ENCODE peak calls at places on chromosomes 3 and 15, in four cellular contexts. K is GM23338, M is MG63, T is GM23248. Q is an unnamed sample.

GRCh38 chr3:114758828-114759709 is 388.0 kb downstream of the ZBTB20 start:
- DNase-seq in K (no peak), M (peak; percentile 33), T (peak; percentile 87), Q (no peak)

GRCh38 chr3:23874359-23875120 is 42.2 kb downstream of the NKIRAS1 start:
- DNase-seq in K (no peak), M (no peak), T (peak; percentile 88), Q (no peak)

GRCh38 chr15:48963524-48964113 is at the start of gene SHC4:
- DNase-seq in K (peak; percentile 80), M (peak; percentile 80), T (peak; percentile 92), Q (no peak)

GRCh38 chr3:42647821-42648459 is 5.6 kb upstream of the ZBTB47 start:
- DNase-seq in K (peak; percentile 80), M (no peak), T (no peak), Q (no peak)

GRCh38 chr3:191641789-191642188 is 180.8 kb downstream of the PYDC2 start:
- DNase-seq in K (peak; percentile 2), M (no peak), T (no peak), Q (no peak)

GRCh38 chr3:12909710-12910109 is 68.3 kb upstream of the RPL32 start:
- DNase-seq in K (no peak), M (no peak), T (no peak), Q (no peak)

GRCh38 chr3:188335656-188336055 is 181.7 kb downstream of the LPP start:
- DNase-seq in K (no peak), M (no peak), T (no peak), Q (no peak)

GRCh38 chr3:186283651-186284445 is 78.2 kb downstream of the DGKG start:
- DNase-seq in K (no peak), M (peak; percentile 86), T (peak; percentile 86), Q (no peak)

GRCh38 chr3:30356901-30357753 is 249.3 kb upstream of the TGFBR2 start:
- DNase-seq in K (no peak), M (peak; percentile 59), T (peak; percentile 40), Q (no peak)

GRCh38 chr3:162368377-162368776 is 871.8 kb downstream of the OTOL1 start:
- DNase-seq in K (no peak), M (no peak), T (no peak), Q (no peak)

GRCh38 chr3:59133350-59133749 is 83.5 kb upstream of the CFAP20DC start:
- DNase-seq in K (no peak), M (no peak), T (peak; percentile 59), Q (no peak)

GRCh38 chr3:107683447-107683846 is 160.7 kb downstream of the BBX start:
- DNase-seq in K (no peak), M (no peak), T (peak; percentile 17), Q (no peak)

GRCh38 chr3:153311531-153311930 is 149.5 kb downstream of the RAP2B start:
- DNase-seq in K (no peak), M (no peak), T (no peak), Q (no peak)

GRCh38 chr15:39657714-39658113 is 76.8 kb downstream of the THBS1 start:
- DNase-seq in K (no peak), M (no peak), T (peak; percentile 75), Q (no peak)

GRCh38 chr15:55909036-55909811 is 84.2 kb downstream of the NEDD4 start:
- DNase-seq in K (no peak), M (peak; percentile 47), T (peak; percentile 86), Q (no peak)

GRCh38 chr3:151168269-151169094 is 34.5 kb downstream of the GPR171 start:
- DNase-seq in K (peak; percentile 89), M (peak; percentile 60), T (peak; percentile 83), Q (peak; percentile 85)

GRCh38 chr3:5170975-5171374 is 16.5 kb upstream of the EDEM1 start:
- DNase-seq in K (no peak), M (no peak), T (no peak), Q (no peak)

GRCh38 chr15:68550498-68551295 is 28.1 kb upstream of the CORO2B start:
- DNase-seq in K (peak; percentile 94), M (peak; percentile 44), T (peak; percentile 59), Q (peak; percentile 70)

GRCh38 chr3:185824051-185824466 is 783 bp downstream of the IGF2BP2 start:
- DNase-seq in K (peak; percentile 71), M (peak; percentile 36), T (peak; percentile 60), Q (no peak)

GRCh38 chr3:34016925-34017592 is 218.6 kb downstream of the PDCD6IP start:
- DNase-seq in K (no peak), M (no peak), T (no peak), Q (no peak)

GRCh38 chr3:98759629-98760028 is 3.5 kb upstream of the ST3GAL6 start:
- DNase-seq in K (no peak), M (no peak), T (no peak), Q (no peak)

GRCh38 chr3:48419149-48419548 is 10.7 kb downstream of the PLXNB1 start:
- DNase-seq in K (no peak), M (no peak), T (no peak), Q (no peak)

GRCh38 chr15:48887144-48887543 is 9.2 kb downstream of the EID1 start:
- DNase-seq in K (no peak), M (peak; percentile 6), T (no peak), Q (no peak)

GRCh38 chr3:120357807-120358206 is 8.7 kb upstream of the LRRC58 start:
- DNase-seq in K (peak; percentile 19), M (no peak), T (no peak), Q (no peak)

GRCh38 chr15:60081976-60082375 is 77.9 kb downstream of the FOXB1 start:
- DNase-seq in K (no peak), M (no peak), T (no peak), Q (no peak)

GRCh38 chr3:130901463-130902204 is 7.8 kb downstream of the ATP2C1 start:
- DNase-seq in K (no peak), M (no peak), T (no peak), Q (no peak)

GRCh38 chr15:23118208-23118607 is 18.4 kb downstream of the GOLGA6L1 start:
- DNase-seq in K (no peak), M (no peak), T (no peak), Q (no peak)

GRCh38 chr3:42749753-42750231 is 23.3 kb downstream of the CCDC13 start:
- DNase-seq in K (peak; percentile 82), M (no peak), T (peak; percentile 57), Q (no peak)

GRCh38 chr3:108487439-108487838 is 23.0 kb downstream of the MYH15 start:
- DNase-seq in K (no peak), M (no peak), T (no peak), Q (no peak)

GRCh38 chr3:46565113-46565490 is 1.0 kb downstream of the LRRC2 start:
- DNase-seq in K (no peak), M (no peak), T (peak; percentile 46), Q (no peak)

GRCh38 chr3:143737065-143737464 is 111.2 kb downstream of the SLC9A9 start:
- DNase-seq in K (no peak), M (no peak), T (peak; percentile 12), Q (no peak)

GRCh38 chr3:72665701-72666443 is 182.4 kb downstream of the SHQ1 start:
- DNase-seq in K (peak; percentile 77), M (peak; percentile 24), T (peak; percentile 60), Q (peak; percentile 48)

GRCh38 chr15:40051616-40052415 is 12.8 kb upstream of the SRP14 start:
- DNase-seq in K (no peak), M (no peak), T (no peak), Q (no peak)

GRCh38 chr15:53910236-53910849 is 67.9 kb upstream of the UNC13C start:
- DNase-seq in K (no peak), M (no peak), T (no peak), Q (no peak)

DNA sequence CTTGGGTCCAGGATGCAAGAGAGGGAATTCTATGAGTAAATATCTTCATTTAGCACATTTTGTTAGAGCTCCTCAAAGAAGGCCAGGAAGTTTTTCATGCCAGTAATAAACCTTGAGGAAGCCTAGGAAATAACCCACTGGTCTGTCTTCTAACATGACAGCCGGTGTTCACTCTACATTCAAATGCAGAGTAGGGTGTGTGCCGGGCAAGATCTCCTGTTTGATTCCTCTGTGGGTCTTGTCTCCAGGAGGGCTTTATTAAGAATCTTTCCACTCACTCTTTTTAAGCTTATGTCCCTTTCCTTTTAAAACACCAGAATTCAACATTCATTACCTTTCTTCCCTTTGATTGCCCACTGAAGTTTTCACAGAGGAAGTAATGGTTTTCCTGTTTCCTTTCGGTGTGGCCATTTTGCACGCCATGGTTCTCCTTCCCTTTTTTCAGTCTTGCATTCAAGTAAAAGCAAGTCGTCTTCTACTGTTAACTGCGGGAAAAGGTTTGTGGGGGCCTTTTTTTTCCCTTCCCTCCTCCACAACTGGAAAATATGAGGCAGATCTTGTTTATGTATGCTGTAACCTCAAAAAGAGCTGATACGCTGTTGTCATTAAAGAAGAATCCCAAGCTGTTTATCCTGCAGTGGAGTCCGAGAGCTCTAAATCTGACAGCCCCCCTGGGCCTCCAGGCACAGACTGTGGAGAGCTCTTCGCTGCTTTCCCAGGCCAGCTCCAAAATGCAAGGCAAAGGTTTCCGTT is 40.6 kb downstream of the FILIP1L start:
- DNase-seq in K (peak; percentile 58), M (no peak), T (no peak), Q (no peak)
- H3K4me3 ChIP-seq in K (peak overlapping the region; percentile 8), M (no peak overlapping the region), T (no peak overlapping the region), Q (no peak overlapping the region)

DNA sequence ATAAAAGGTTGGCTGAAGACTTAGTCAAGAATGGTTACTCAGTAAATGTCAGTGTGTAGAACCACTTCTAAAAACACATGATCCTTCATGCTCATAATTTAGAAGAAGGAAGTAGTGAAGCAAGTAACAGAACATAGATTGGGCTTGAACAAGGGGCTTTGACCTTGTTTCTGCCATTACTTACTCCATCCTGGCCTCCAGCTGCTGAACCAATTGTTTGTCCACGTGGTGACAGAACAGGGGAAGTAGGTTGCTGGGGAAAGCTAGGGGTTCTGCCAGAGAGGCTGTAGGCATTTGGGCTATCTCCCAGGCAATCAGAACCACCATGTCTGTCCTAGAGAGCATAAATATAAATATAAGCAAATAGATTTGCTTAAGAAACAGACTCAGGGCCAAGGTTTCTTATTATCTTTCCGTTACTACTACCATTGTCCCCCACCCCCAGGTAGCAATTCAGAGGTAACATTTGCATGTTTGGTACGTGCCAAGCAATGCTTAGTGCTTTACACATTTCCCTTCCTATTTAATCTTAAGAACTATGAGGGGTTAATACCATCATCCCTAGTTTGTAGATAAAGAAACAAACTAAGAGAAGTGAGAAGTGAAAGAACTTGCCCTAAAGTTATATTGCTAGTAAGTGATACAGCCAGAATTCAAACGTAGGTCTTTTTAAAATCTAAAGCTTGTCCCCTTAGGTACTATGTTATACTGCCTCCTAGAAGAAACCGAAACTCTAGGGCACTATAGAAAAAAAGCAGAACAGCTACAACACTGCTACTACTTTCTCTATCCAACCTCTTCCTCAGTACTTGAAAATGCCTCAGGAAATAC is 3.0 kb upstream of the SPG11 start:
- DNase-seq in K (no peak), M (no peak), T (no peak), Q (no peak)
- H3K4me3 ChIP-seq in K (no peak overlapping the region), M (no peak overlapping the region), T (no peak overlapping the region), Q (no peak overlapping the region)

DNA sequence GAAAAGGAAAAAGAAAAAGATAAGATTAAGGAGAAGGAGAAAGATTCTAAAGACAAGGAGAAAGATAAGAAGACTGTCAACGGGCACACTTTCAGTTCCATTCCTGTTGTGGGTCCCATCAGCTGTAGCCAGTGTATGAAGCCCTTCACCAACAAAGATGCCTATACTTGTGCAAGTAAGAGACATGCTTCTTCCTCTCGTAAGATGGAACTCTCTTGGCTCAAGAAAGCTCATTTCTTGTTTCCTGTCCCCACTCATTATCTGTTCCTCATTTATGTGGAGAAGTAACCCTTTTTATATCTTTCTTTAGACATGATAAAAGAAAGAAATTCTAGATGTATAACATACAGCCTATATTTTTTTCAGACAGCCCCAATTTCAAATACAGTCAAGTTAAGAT is 101.4 kb downstream of the KLHL25 start:
- DNase-seq in K (no peak), M (no peak), T (no peak), Q (no peak)
- H3K4me3 ChIP-seq in K (no peak overlapping the region), M (no peak overlapping the region), T (no peak overlapping the region), Q (no peak overlapping the region)

GRCh38 chr3:66153471-66153870 is 67.3 kb upstream of the SLC25A26 start:
- DNase-seq in K (peak; percentile 26), M (no peak), T (peak; percentile 52), Q (no peak)
- H3K4me3 ChIP-seq in K (no peak overlapping the region), M (peak overlapping the region; percentile 21), T (peak overlapping the region; percentile 75), Q (no peak overlapping the region)

GRCh38 chr15:74430510-74430951 is 3.2 kb downstream of the SEMA7A start:
- DNase-seq in K (no peak), M (no peak), T (peak; percentile 41), Q (no peak)
- H3K4me3 ChIP-seq in K (no peak overlapping the region), M (no peak overlapping the region), T (peak overlapping the region; percentile 100), Q (no peak overlapping the region)

Q was measured in lung.